ENCODE peak calls at places on chromosomes 1 and 21, in five cellular contexts. C is SJSA1, N is Caco-2, Z is ovary, U is kidney. X is an unnamed sample.

GRCh38 chr1:97680894-97681293 is 239.9 kb downstream of the DPYD start:
- DNase-seq in C (no peak), N (no peak), Z (no peak), U (no peak), X (no peak)

GRCh38 chr1:240797050-240797449 is 185.1 kb upstream of the GREM2 start:
- DNase-seq in C (no peak), N (no peak), Z (no peak), U (no peak), X (no peak)

GRCh38 chr1:40532844-40533424 is 1.5 kb downstream of the ZNF684 start:
- DNase-seq in C (no peak), N (peak; percentile 34), Z (no peak), U (no peak), X (no peak)

GRCh38 chr1:148354909-148355308 is 128.2 kb downstream of the PPIAL4G start:
- DNase-seq in C (no peak), N (no peak), Z (no peak), U (no peak), X (no peak)

GRCh38 chr1:51990478-51990965 is at the start of gene RAB3B:
- DNase-seq in C (peak; percentile 85), N (peak; percentile 85), Z (peak; percentile 86), U (peak; percentile 83), X (peak; percentile 84)

GRCh38 chr1:226107471-226108460 is 45.2 kb downstream of the H3-3A start:
- DNase-seq in C (no peak), N (no peak), Z (no peak), U (no peak), X (no peak)

GRCh38 chr21:21383126-21383525 is 384.9 kb downstream of the NCAM2 start:
- DNase-seq in C (no peak), N (no peak), Z (no peak), U (no peak), X (no peak)

GRCh38 chr1:93025572-93025971 is 53.5 kb upstream of the MTF2 start:
- DNase-seq in C (no peak), N (no peak), Z (no peak), U (no peak), X (no peak)

GRCh38 chr1:53349369-53349705 is 21.5 kb upstream of the LRP8 start:
- DNase-seq in C (peak; percentile 34), N (no peak), Z (peak; percentile 8), U (peak; percentile 24), X (peak; percentile 38)

GRCh38 chr1:151419819-151420218 is 20.4 kb downstream of the PSMB4 start:
- DNase-seq in C (no peak), N (no peak), Z (no peak), U (no peak), X (no peak)

GRCh38 chr1:86854352-86854751 is 59.6 kb downstream of the SELENOF start:
- DNase-seq in C (no peak), N (no peak), Z (no peak), U (no peak), X (no peak)

GRCh38 chr1:155910621-155911121 is 478 bp downstream of the RIT1 start:
- DNase-seq in C (no peak), N (peak; percentile 43), Z (peak; percentile 40), U (no peak), X (no peak)

GRCh38 chr1:11535761-11536572 is 57.0 kb downstream of the DISP3 start:
- DNase-seq in C (no peak), N (no peak), Z (no peak), U (peak; percentile 60), X (peak; percentile 52)

GRCh38 chr1:119549719-119550141 is 42.7 kb downstream of the HSD3B1 start:
- DNase-seq in C (peak; percentile 52), N (peak; percentile 66), Z (peak; percentile 47), U (no peak), X (no peak)

GRCh38 chr1:32863516-32864245 is 7.0 kb downstream of the FNDC5 start:
- DNase-seq in C (no peak), N (no peak), Z (no peak), U (no peak), X (no peak)

GRCh38 chr1:212309967-212310366 is 24.8 kb downstream of the PPP2R5A start:
- DNase-seq in C (no peak), N (no peak), Z (no peak), U (no peak), X (no peak)

GRCh38 chr21:19810779-19811178 is 1187.4 kb upstream of the NCAM2 start:
- DNase-seq in C (no peak), N (no peak), Z (no peak), U (peak; percentile 26), X (no peak)

GRCh38 chr1:37828410-37829074 is 20.5 kb upstream of the YRDC start:
- DNase-seq in C (no peak), N (no peak), Z (no peak), U (no peak), X (no peak)

GRCh38 chr1:56462209-56462608 is 117.2 kb downstream of the PLPP3 start:
- DNase-seq in C (no peak), N (no peak), Z (no peak), U (no peak), X (no peak)

GRCh38 chr1:240351690-240352089 is 260.0 kb downstream of the FMN2 start:
- DNase-seq in C (no peak), N (no peak), Z (no peak), U (no peak), X (no peak)

GRCh38 chr1:32992489-32993214 is 28.0 kb upstream of the RNF19B start:
- DNase-seq in C (peak; percentile 88), N (peak; percentile 87), Z (no peak), U (peak; percentile 93), X (peak; percentile 92)

GRCh38 chr1:178337091-178337726 is 159.6 kb downstream of the CLEC20A start:
- DNase-seq in C (no peak), N (no peak), Z (no peak), U (no peak), X (no peak)

GRCh38 chr1:247746391-247746935 is 1.5 kb downstream of the OR14A2 start:
- DNase-seq in C (no peak), N (no peak), Z (no peak), U (no peak), X (no peak)

GRCh38 chr1:154325583-154326545 is 539 bp downstream of the ATP8B2 start:
- DNase-seq in C (peak; percentile 92), N (no peak), Z (peak; percentile 79), U (peak; percentile 84), X (no peak)

GRCh38 chr21:17775431-17776126 is 43.6 kb downstream of the C21orf91 start:
- DNase-seq in C (no peak), N (no peak), Z (no peak), U (peak; percentile 68), X (no peak)

GRCh38 chr21:31264574-31264973 is 79.5 kb downstream of the TIAM1 start:
- DNase-seq in C (no peak), N (no peak), Z (no peak), U (no peak), X (no peak)

GRCh38 chr1:89907669-89908293 is 86.9 kb downstream of the LRRC8D start:
- DNase-seq in C (peak; percentile 56), N (no peak), Z (no peak), U (no peak), X (no peak)

GRCh38 chr1:86388228-86388627 is 7.9 kb downstream of the ODF2L start:
- DNase-seq in C (no peak), N (no peak), Z (no peak), U (no peak), X (no peak)

GRCh38 chr1:201022824-201023516 is 544 bp downstream of the KIF21B start:
- DNase-seq in C (no peak), N (no peak), Z (peak; percentile 47), U (peak; percentile 80), X (no peak)

GRCh38 chr1:38430949-38431348 is 384.4 kb upstream of the POU3F1 start:
- DNase-seq in C (no peak), N (no peak), Z (no peak), U (no peak), X (no peak)

GRCh38 chr1:65773391-65773790 is 19.3 kb upstream of the PDE4B start:
- DNase-seq in C (no peak), N (no peak), Z (no peak), U (no peak), X (no peak)

GRCh38 chr1:179058343-179059184 is 23.3 kb upstream of the TOR3A start:
- DNase-seq in C (no peak), N (no peak), Z (no peak), U (no peak), X (no peak)

GRCh38 chr1:166705376-166706289 is 133.6 kb upstream of the POGK start:
- DNase-seq in C (no peak), N (no peak), Z (no peak), U (no peak), X (no peak)

GRCh38 chr1:23352096-23352695 is 8.1 kb upstream of the HNRNPR start:
- DNase-seq in C (no peak), N (no peak), Z (no peak), U (no peak), X (no peak)

GRCh38 chr1:61000327-61000726 is 82.0 kb upstream of the NFIA start:
- DNase-seq in C (no peak), N (no peak), Z (no peak), U (no peak), X (no peak)

GRCh38 chr1:145690587-145691558 is 16.3 kb downstream of the PDZK1 start:
- DNase-seq in C (no peak), N (no peak), Z (no peak), U (no peak), X (no peak)

GRCh38 chr1:159829822-159830455 is 3.3 kb downstream of the SLAMF8 start:
- DNase-seq in C (no peak), N (no peak), Z (peak; percentile 27), U (peak; percentile 39), X (no peak)

GRCh38 chr1:84174051-84174556 is 30.0 kb downstream of the PRKACB start:
- DNase-seq in C (peak; percentile 67), N (peak; percentile 26), Z (no peak), U (no peak), X (no peak)
- H3K4me3 ChIP-seq in C (no peak overlapping the region), N (no peak overlapping the region), Z (no peak overlapping the region), U (no peak overlapping the region), X (no peak overlapping the region)

GRCh38 chr1:186188004-186188539 is 187.0 kb downstream of the TPR start:
- DNase-seq in C (peak; percentile 90), N (no peak), Z (no peak), U (no peak), X (no peak)
- H3K4me1 ChIP-seq in C (peaks cover 63% of the 10 kb centered on the region), N (no peaks in the 10 kb centered on the region), Z (no peaks in the 10 kb centered on the region), U (no peaks in the 10 kb centered on the region), X (peaks cover 4% of the 10 kb centered on the region)

DNA sequence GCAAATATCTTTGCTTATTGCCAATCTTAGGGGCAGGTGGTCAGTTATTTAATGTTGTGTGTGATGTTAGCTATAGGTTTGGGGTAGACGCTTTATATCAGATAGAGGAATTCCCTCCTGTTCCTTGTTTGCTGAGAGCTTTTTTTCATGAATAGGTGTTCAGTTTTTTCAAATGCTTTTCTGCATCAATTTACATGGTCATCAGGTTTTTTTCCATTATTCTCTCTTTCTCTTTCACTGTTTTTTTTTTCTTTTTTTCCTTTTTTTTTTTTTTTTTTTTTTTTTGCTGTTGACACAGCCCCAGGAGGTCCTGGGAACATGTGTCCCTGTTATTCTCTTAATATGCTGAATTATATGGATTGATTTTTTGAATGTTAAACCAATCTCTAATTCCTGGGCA is 3.0 kb upstream of the SLC25A33 start:
- DNase-seq in C (no peak), N (no peak), Z (no peak), U (no peak), X (no peak)
- H3K9me3 ChIP-seq in C (no peaks in the 10 kb centered on the region), N (no peaks in the 10 kb centered on the region), Z (no peaks in the 10 kb centered on the region), U (no peaks in the 10 kb centered on the region), X (no peaks in the 10 kb centered on the region)

DNA sequence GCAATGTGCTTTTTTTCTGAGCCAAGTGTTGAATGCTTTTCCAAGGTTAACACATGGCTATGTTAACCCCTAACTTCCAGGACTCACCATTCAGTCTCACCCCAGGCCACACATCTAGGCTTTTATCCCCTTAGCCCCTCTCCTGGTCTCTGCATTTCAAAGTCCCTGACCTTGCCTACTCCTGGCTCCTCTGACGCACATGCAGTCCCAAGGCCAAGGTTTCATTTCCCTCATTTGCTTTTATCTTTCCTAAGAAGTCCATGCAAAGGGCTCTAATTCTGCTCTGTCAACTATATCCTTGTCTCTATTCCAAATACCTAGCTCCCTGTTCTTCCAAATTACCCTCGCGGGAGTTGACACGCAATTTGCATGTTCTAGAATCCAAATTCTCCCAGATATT is 25.4 kb downstream of the SLC30A10 start:
- DNase-seq in C (no peak), N (no peak), Z (peak; percentile 17), U (no peak), X (no peak)
- H3K4me3 ChIP-seq in C (no peak overlapping the region), N (no peak overlapping the region), Z (no peak overlapping the region), U (no peak overlapping the region), X (no peak overlapping the region)